ENCODE peak calls at places on chromosomes 2 and 18, in nine cellular contexts. K is endothelial cell of umbilical vein, M is GM12892, F is tibial nerve, W is K562, V is prostate gland, H is A549, X is HCT116, T is H1. Y is an unnamed sample.

GRCh38 chr2:113277474-113278072 is 1.1 kb downstream of the PAX8 start:
- DNase-seq in K (no peak), M (no peak), F (no peak), W (no peak), V (no peak), H (no peak), X (no peak), T (no peak), Y (no peak)

GRCh38 chr2:26144031-26144430 is 28.9 kb upstream of the GAREM2 start:
- DNase-seq in K (no peak), M (no peak), F (no peak), W (peak), V (no peak), H (no peak), X (no peak), T (no peak), Y (no peak)

GRCh38 chr2:234252766-234253165 is 202.3 kb downstream of the SPP2 start:
- DNase-seq in K (peak), M (no peak), F (no peak), W (no peak), V (peak), H (no peak), X (no peak), T (no peak), Y (no peak)

GRCh38 chr18:79589601-79590091 is 90.0 kb upstream of the CTDP1 start:
- DNase-seq in K (no peak), M (no peak), F (no peak), W (no peak), V (no peak), H (no peak), X (no peak), T (no peak), Y (no peak)

GRCh38 chr2:171160119-171160629 is 519 bp downstream of the TLK1 start:
- DNase-seq in K (peak), M (peak), F (peak), W (no peak), V (peak), H (peak), X (peak), T (no peak), Y (peak)

GRCh38 chr2:58918138-58918537 is 677.0 kb upstream of the FANCL start:
- DNase-seq in K (no peak), M (no peak), F (no peak), W (no peak), V (no peak), H (no peak), X (no peak), T (no peak), Y (no peak)

GRCh38 chr2:105950521-105951389 is 206.0 kb downstream of the NCK2 start:
- DNase-seq in K (peak), M (no peak), F (no peak), W (peak), V (no peak), H (no peak), X (no peak), T (peak), Y (no peak)

GRCh38 chr18:9048808-9049494 is 53.5 kb upstream of the NDUFV2 start:
- DNase-seq in K (no peak), M (no peak), F (no peak), W (no peak), V (no peak), H (no peak), X (no peak), T (no peak), Y (no peak)

GRCh38 chr2:144990661-144991060 is 470.7 kb upstream of the ZEB2 start:
- DNase-seq in K (no peak), M (no peak), F (no peak), W (no peak), V (no peak), H (no peak), X (no peak), T (no peak), Y (no peak)

GRCh38 chr2:27522400-27522945 is 25.8 kb downstream of the GCKR start:
- DNase-seq in K (no peak), M (no peak), F (no peak), W (peak), V (no peak), H (peak), X (no peak), T (no peak), Y (no peak)

GRCh38 chr2:25819597-25820039 is 58.7 kb downstream of the ASXL2 start:
- DNase-seq in K (no peak), M (no peak), F (no peak), W (no peak), V (no peak), H (no peak), X (no peak), T (no peak), Y (no peak)

GRCh38 chr2:55048925-55049793 is 1.1 kb downstream of the RTN4 start:
- DNase-seq in K (peak), M (peak), F (peak), W (peak), V (peak), H (peak), X (peak), T (peak), Y (peak)

GRCh38 chr2:241891315-241891987 is 21.9 kb downstream of the RTP5 start:
- DNase-seq in K (no peak), M (no peak), F (no peak), W (no peak), V (peak), H (no peak), X (no peak), T (no peak), Y (no peak)

GRCh38 chr2:148257276-148257675 is 236.4 kb downstream of the MBD5 start:
- DNase-seq in K (no peak), M (no peak), F (no peak), W (no peak), V (no peak), H (no peak), X (no peak), T (no peak), Y (no peak)

GRCh38 chr2:119228136-119228535 is 4.5 kb downstream of the STEAP3 start:
- DNase-seq in K (no peak), M (no peak), F (no peak), W (no peak), V (no peak), H (no peak), X (no peak), T (no peak), Y (no peak)

GRCh38 chr2:207990784-207991183 is 34.5 kb downstream of the PLEKHM3 start:
- DNase-seq in K (no peak), M (no peak), F (no peak), W (no peak), V (no peak), H (no peak), X (no peak), T (no peak), Y (no peak)

GRCh38 chr2:202016579-202017227 is 17.0 kb upstream of the FZD7 start:
- DNase-seq in K (no peak), M (no peak), F (no peak), W (no peak), V (peak), H (no peak), X (no peak), T (no peak), Y (no peak)

GRCh38 chr18:44589709-44590108 is 91.0 kb upstream of the SETBP1 start:
- DNase-seq in K (peak), M (no peak), F (no peak), W (no peak), V (peak), H (no peak), X (no peak), T (no peak), Y (no peak)

GRCh38 chr2:45743531-45744391 is 92.3 kb downstream of the PRKCE start:
- DNase-seq in K (peak), M (no peak), F (peak), W (no peak), V (no peak), H (no peak), X (no peak), T (no peak), Y (no peak)

GRCh38 chr2:188623995-188624643 is 332.4 kb downstream of the GULP1 start:
- DNase-seq in K (no peak), M (no peak), F (no peak), W (no peak), V (no peak), H (no peak), X (no peak), T (no peak), Y (no peak)

GRCh38 chr2:240223631-240224030 is 83.2 kb upstream of the OTOS start:
- DNase-seq in K (no peak), M (no peak), F (no peak), W (no peak), V (no peak), H (no peak), X (no peak), T (no peak), Y (no peak)

GRCh38 chr18:35116784-35117318 is 75.6 kb downstream of the MAPRE2 start:
- DNase-seq in K (no peak), M (no peak), F (no peak), W (no peak), V (no peak), H (no peak), X (no peak), T (no peak), Y (no peak)

GRCh38 chr18:8505036-8505435 is 104.2 kb upstream of the RAB12 start:
- DNase-seq in K (no peak), M (no peak), F (no peak), W (no peak), V (no peak), H (no peak), X (no peak), T (no peak), Y (no peak)

DNA sequence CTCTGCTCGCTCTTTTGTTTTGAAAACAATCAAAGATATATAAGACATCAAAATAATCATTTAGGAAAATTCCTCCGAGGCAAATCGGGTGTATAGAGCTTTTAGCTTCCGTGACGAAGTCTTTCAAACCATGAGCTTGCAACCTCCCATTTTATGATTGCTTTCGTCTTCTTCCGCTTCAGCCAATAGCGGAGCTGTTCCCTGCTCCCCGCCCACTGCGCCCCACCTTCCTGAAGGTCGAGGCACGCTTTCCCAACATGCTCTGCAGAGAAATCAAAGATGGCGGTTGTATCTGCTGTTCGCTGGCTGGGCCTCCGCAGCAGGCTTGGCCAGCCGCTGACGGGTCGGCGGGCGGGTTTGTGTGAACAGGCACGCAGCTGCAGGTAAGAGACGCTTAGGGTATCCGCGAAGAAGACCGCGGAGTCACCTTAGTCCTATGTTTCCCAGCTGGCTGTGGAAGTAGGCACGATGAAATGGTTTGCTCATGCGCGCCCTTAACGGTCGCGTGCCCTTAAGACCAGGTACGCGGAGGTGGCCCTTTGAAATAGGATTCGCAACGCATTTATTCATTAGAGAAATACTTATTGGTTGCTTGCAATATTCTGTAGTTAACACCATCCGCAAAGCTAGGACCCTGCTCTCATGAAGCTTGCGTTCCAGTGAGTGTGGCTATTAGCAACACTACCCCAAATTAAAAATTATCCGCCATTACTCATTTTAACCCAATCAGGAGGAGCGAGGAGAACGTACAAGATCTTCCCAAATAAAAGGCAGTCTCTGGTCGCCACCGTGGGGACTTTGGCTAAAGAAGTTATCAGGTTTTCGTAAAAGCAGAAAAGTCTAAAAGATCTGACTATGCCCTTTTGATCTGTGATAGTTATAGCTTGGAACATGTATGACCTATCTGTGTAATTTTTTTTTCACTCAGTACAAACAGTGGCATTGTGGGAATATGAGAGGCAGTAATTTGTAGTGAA is at the start of gene PTCD3:
- DNase-seq in K (peak), M (peak), F (peak), W (peak), V (peak), H (peak), X (peak), T (peak), Y (peak)
- TF ChIP-seq POLR2A in K (peak), M (peak), F (no peak), W (peak), V (peak), H (peak), X (peak), T (peak), Y (peak)

DNA sequence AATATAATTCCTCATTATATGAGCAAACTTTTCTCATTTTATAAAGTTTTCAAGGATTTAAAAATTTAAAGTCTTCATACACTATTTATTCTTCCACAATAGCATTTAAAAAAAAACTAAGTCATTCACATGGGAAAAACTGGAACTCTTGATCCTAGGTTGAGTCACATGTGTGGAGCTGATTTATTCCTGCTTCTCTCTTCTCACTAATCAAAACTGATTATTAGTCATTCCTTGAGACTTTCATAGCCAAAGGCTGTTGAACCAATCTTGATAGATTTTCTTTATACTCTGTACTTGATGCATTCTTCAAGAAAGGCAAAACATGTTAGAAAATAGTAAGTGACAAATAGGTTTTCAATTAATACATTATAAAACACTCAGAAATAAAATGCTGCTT is 27.4 kb downstream of the NR4A2 start:
- DNase-seq in K (no peak), M (no peak), F (no peak), W (no peak), V (no peak), H (no peak), X (no peak), T (no peak), Y (no peak)
- TF ChIP-seq POLR2A in K (no peak), M (no peak), F (no peak), W (no peak), V (no peak), H (no peak), X (no peak), T (no peak), Y (no peak)

DNA sequence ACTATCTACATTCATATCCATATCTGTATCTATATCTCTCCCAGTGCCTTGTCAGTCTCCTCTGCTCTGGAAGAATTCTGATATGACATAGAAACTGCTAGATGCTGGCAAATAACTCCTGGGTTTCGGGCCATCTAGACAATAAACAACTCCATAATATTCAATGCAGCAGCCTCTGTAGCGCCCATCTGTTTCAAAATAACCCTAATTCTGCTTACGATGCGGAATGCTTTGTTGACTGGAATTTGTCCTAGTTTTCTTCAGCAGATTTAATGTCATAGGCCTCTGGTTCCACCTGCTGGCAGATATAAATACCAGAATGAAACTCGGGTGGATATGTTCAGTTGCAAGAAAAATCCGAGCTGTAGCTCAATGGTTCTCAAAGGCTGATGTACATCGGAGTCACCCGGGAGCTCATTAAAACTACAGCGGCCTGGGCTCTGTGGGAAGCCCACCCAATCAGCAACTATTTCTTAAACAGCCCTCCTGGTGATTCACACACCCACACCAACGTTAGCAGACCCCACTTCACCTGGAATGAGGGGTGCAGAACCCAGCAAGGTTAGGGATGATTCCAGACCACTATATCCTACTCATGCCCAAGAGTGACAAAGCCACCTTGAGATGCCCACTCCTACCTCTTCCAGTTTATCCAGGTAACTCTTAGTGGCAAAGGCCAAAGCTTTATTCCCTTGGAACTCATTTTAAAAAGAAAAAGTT is 149.5 kb downstream of the RHBDD1 start:
- DNase-seq in K (peak), M (no peak), F (peak), W (peak), V (peak), H (peak), X (peak), T (no peak), Y (no peak)
- TF ChIP-seq POLR2A in K (no peak), M (no peak), F (no peak), W (no peak), V (no peak), H (no peak), X (no peak), T (no peak), Y (no peak)

GRCh38 chr2:178194600-178195389 is 483 bp downstream of the OSBPL6 start:
- DNase-seq in K (peak), M (peak), F (no peak), W (peak), V (peak), H (peak), X (no peak), T (no peak), Y (no peak)

GRCh38 chr2:178193496-178193822 is 853 bp upstream of the OSBPL6 start:
- DNase-seq in K (no peak), M (no peak), F (no peak), W (no peak), V (peak), H (peak), X (no peak), T (no peak), Y (no peak)

GRCh38 chr2:178195390-178196166 is 1.3 kb downstream of the OSBPL6 start:
- DNase-seq in K (no peak), M (no peak), F (no peak), W (no peak), V (no peak), H (no peak), X (no peak), T (no peak), Y (no peak)

GRCh38 chr2:178190938-178191910 is 3.1 kb upstream of the OSBPL6 start:
- DNase-seq in K (no peak), M (no peak), F (no peak), W (no peak), V (no peak), H (peak), X (no peak), T (no peak), Y (no peak)

GRCh38 chr2:178193823-178194599 is at the start of gene OSBPL6:
- DNase-seq in K (peak), M (peak), F (peak), W (peak), V (peak), H (peak), X (peak), T (no peak), Y (no peak)
- TF ChIP-seq POLR2A in K (peak), M (no peak), F (peak), W (peak), V (peak), H (peak), X (peak), T (peak), Y (peak)

DNA sequence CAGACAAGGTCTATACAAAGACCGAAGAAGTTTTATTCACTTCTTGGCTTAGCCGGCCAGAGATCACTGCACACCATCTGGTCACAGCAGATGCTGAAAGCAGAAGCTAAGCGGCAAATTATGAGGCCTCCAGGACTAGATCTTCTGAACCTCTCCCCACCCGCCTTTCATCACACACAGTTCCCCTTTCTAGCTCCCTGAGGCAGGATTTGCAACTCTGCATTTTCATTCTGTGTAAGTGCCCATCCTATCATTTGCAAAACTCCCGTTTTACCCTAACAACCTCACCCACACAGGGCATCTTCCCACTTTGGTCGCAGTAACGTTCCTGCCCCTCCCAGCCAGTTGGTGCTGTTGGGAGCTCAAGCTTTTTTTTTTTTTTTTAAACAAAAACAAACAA is 3.1 kb upstream of the MOB1A start:
- DNase-seq in K (no peak), M (peak), F (peak), W (peak), V (no peak), H (no peak), X (no peak), T (no peak), Y (no peak)
- TF ChIP-seq POLR2A in K (no peak), M (peak), F (no peak), W (no peak), V (no peak), H (no peak), X (no peak), T (no peak), Y (no peak)

GRCh38 chr18:23524213-23524707 is 20.9 kb downstream of the RMC1 start:
- DNase-seq in K (no peak), M (no peak), F (no peak), W (no peak), V (no peak), H (no peak), X (no peak), T (no peak), Y (no peak)
- TF ChIP-seq POLR2A in K (no peak), M (no peak), F (no peak), W (no peak), V (no peak), H (no peak), X (no peak), T (no peak), Y (no peak)

DNA sequence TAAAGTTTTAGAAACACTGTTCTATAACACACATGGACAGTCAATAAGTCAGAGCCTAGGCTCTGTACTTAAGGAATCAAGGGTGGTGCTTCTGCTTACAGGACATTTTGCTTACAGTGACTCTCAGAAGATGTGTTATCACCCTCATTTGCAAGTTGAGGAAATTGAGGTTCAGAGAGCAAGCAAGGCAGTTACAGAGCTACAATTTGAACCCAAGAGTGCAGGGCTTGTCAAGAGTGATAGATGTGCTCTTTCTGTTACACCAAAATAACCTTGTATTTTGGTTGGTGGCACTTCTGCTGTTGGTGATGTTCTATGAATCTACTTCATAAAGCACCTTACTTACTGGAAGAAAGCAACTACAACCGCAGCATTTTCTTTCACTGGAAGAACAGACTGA is 170.2 kb downstream of the THADA start:
- DNase-seq in K (peak), M (no peak), F (no peak), W (no peak), V (no peak), H (no peak), X (no peak), T (no peak), Y (no peak)
- TF ChIP-seq POLR2A in K (no peak), M (no peak), F (no peak), W (no peak), V (no peak), H (no peak), X (no peak), T (no peak), Y (no peak)